ENCODE peak calls at places on chromosomes 3 and 15, in six cellular contexts. D is cardiac fibroblast; M is fibroblast of the aortic adventitia; N is effector memory CD4-positive, alpha-beta T cell; X is Kasumi-1; R is stimulated activated CD4-positive, alpha-beta T cell treated with anti-CD3 and anti-CD28 coated beads, Interleukin-2, amount 100 ng/mL, for 48 hours. Z is an unnamed sample.

GRCh38 chr3:62318752-62319569 is 54.4 kb downstream of the FEZF2 start:
- DNase-seq in X (no peak), D (peak), N (peak), R (peak), M (peak), Z (peak)

GRCh38 chr15:26126070-26126469 is 262.9 kb upstream of the ATP10A start:
- DNase-seq in N (no peak), X (no peak), R (no peak), M (no peak), D (no peak), Z (no peak)

GRCh38 chr3:152193673-152194267 is 75.0 kb upstream of the MBNL1 start:
- DNase-seq in R (no peak), D (no peak), N (no peak), X (peak), M (no peak), Z (no peak)

GRCh38 chr3:71581981-71582611 is 1.4 kb downstream of the FOXP1 start:
- DNase-seq in D (peak), M (peak), R (peak), N (no peak), X (peak), Z (no peak)

GRCh38 chr3:155313303-155313702 is 19.8 kb upstream of the STRIT1 start:
- DNase-seq in X (no peak), D (peak), N (no peak), M (peak), R (no peak), Z (no peak)

GRCh38 chr3:108757404-108757982 is at the start of gene RETNLB:
- DNase-seq in R (no peak), N (no peak), M (no peak), D (no peak), X (no peak), Z (no peak)

GRCh38 chr3:21163961-21164360 is 587.0 kb downstream of the ZNF385D start:
- DNase-seq in D (no peak), M (no peak), N (no peak), X (no peak), R (no peak), Z (no peak)

GRCh38 chr3:22734756-22735155 is 468.4 kb upstream of the UBE2E2 start:
- DNase-seq in D (no peak), X (no peak), N (no peak), M (no peak), R (no peak), Z (no peak)

GRCh38 chr3:127254730-127255129 is 33.1 kb downstream of the PRR20G start:
- DNase-seq in M (no peak), D (peak), R (no peak), N (no peak), X (no peak), Z (no peak)

GRCh38 chr3:117531078-117531477 is 821.5 kb downstream of the TUSC7 start:
- DNase-seq in X (no peak), D (no peak), R (no peak), M (peak), N (no peak), Z (no peak)

GRCh38 chr15:66215811-66216210 is 37.7 kb downstream of the MEGF11 start:
- DNase-seq in X (no peak), M (no peak), D (no peak), R (no peak), N (no peak), Z (no peak)

GRCh38 chr3:61948699-61949305 is 387.4 kb downstream of the PTPRG start:
- DNase-seq in D (no peak), M (no peak), N (no peak), X (no peak), R (no peak), Z (no peak)

GRCh38 chr3:193775421-193776077 is 182.5 kb downstream of the OPA1 start:
- DNase-seq in D (no peak), R (no peak), M (no peak), X (no peak), N (no peak), Z (no peak)

GRCh38 chr3:59940690-59941089 is 890.9 kb upstream of the CFAP20DC start:
- DNase-seq in R (no peak), M (no peak), N (no peak), D (no peak), X (peak), Z (no peak)

GRCh38 chr3:155730843-155731242 is 14.0 kb downstream of the PLCH1 start:
- DNase-seq in R (no peak), D (no peak), M (no peak), N (no peak), X (no peak), Z (no peak)

GRCh38 chr15:31228980-31229826 is 97.4 kb upstream of the KLF13 start:
- DNase-seq in X (no peak), N (no peak), M (no peak), D (no peak), R (no peak), Z (no peak)

GRCh38 chr3:46693038-46693896 is at the start of gene ALS2CL:
- DNase-seq in R (peak), M (no peak), D (no peak), N (peak), X (peak), Z (no peak)

GRCh38 chr3:119347036-119347435 is 52.9 kb downstream of the ARHGAP31 start:
- DNase-seq in M (no peak), X (no peak), R (no peak), N (no peak), D (no peak), Z (no peak)

GRCh38 chr15:98528056-98528725 is 120.1 kb upstream of the IGF1R start:
- DNase-seq in D (no peak), X (no peak), R (no peak), M (no peak), N (no peak), Z (no peak)

GRCh38 chr3:4906107-4906621 is 73.1 kb upstream of the BHLHE40 start:
- DNase-seq in D (peak), M (peak), N (no peak), R (no peak), X (no peak), Z (no peak)

GRCh38 chr3:193053031-193053430 is 135.4 kb upstream of the MB21D2 start:
- DNase-seq in M (peak), D (peak), X (no peak), R (no peak), N (no peak), Z (no peak)

GRCh38 chr3:169454823-169455222 is 208.7 kb downstream of the MECOM start:
- DNase-seq in M (peak), X (no peak), N (no peak), D (peak), R (no peak), Z (no peak)

GRCh38 chr3:47571391-47572165 is 7.1 kb downstream of the CSPG5 start:
- DNase-seq in D (no peak), X (no peak), M (no peak), N (no peak), R (no peak), Z (no peak)

GRCh38 chr3:149160754-149161289 is 31.4 kb downstream of the HPS3 start:
- DNase-seq in N (no peak), R (no peak), D (no peak), X (no peak), M (peak), Z (no peak)

GRCh38 chr3:141992512-141992911 is 116.1 kb downstream of the ATP1B3 start:
- DNase-seq in M (no peak), N (no peak), R (no peak), X (no peak), D (no peak), Z (no peak)

GRCh38 chr3:165206454-165207266 is 10.5 kb upstream of the SLITRK3 start:
- DNase-seq in N (no peak), M (peak), X (peak), D (peak), R (peak), Z (no peak)

Z was measured in GOT3.